ENCODE peak calls at places on chromosome 2, in four cellular contexts. M is IMR-90; E is NCI-H1436; L is activated CD4-positive, alpha-beta T cell treated with anti-CD3 and anti-CD28 coated beads, Interleukin-2, amount 10 ng/mL, durations not matched to agents 7 days and 5 days. A is an unnamed sample.

GRCh38 chr2:86046985-86047384 is 58.7 kb downstream of the POLR1A start:
- DNase-seq in M (peak), E (no peak), L (no peak), A (no peak)

GRCh38 chr2:179602452-179602851 is 259.0 kb downstream of the ZNF385B start:
- DNase-seq in M (peak), E (no peak), L (no peak), A (no peak)

GRCh38 chr2:86671304-86671981 is 47.8 kb upstream of the RNF103 start:
- DNase-seq in M (peak), E (no peak), L (no peak), A (no peak)

GRCh38 chr2:133456971-133457370 is 111.3 kb downstream of the NCKAP5 start:
- DNase-seq in M (no peak), E (no peak), L (no peak), A (no peak)

GRCh38 chr2:186588940-186589732 is 720 bp upstream of the ITGAV start:
- DNase-seq in M (no peak), E (no peak), L (no peak), A (no peak)

GRCh38 chr2:238231809-238232208 is 8.0 kb downstream of the HES6 start:
- DNase-seq in M (no peak), E (no peak), L (no peak), A (no peak)

GRCh38 chr2:96470089-96470488 is 35.1 kb downstream of the NEURL3 start:
- DNase-seq in M (no peak), E (no peak), L (no peak), A (no peak)

GRCh38 chr2:241799522-241800197 is 9.3 kb upstream of the NEU4 start:
- DNase-seq in M (no peak), E (no peak), L (no peak), A (peak)

GRCh38 chr2:43306197-43306596 is 79.8 kb upstream of the ZFP36L2 start:
- DNase-seq in M (no peak), E (no peak), L (no peak), A (no peak)

GRCh38 chr2:170462433-170463205 is 252.5 kb upstream of the SP5 start:
- DNase-seq in M (no peak), E (peak), L (no peak), A (no peak)

GRCh38 chr2:227861011-227861410 is 10.4 kb upstream of the DAW1 start:
- DNase-seq in M (no peak), E (no peak), L (no peak), A (no peak)

GRCh38 chr2:222322241-222322640 is 23.4 kb upstream of the PAX3 start:
- DNase-seq in M (no peak), E (no peak), L (no peak), A (no peak)

GRCh38 chr2:13597176-13597575 is 880.4 kb downstream of the TRIB2 start:
- DNase-seq in M (no peak), E (no peak), L (no peak), A (no peak)

GRCh38 chr2:45922577-45922988 is 271.1 kb downstream of the PRKCE start:
- DNase-seq in M (peak), E (peak), L (no peak), A (no peak)

GRCh38 chr2:28610583-28611201 is 114.8 kb downstream of the PLB1 start:
- DNase-seq in M (peak), E (no peak), L (no peak), A (no peak)

GRCh38 chr2:171330155-171330956 is 103.4 kb downstream of the METTL8 start:
- DNase-seq in M (no peak), E (no peak), L (no peak), A (no peak)

GRCh38 chr2:129135017-129135416 is 816.3 kb upstream of the HS6ST1 start:
- DNase-seq in M (no peak), E (no peak), L (no peak), A (no peak)

GRCh38 chr2:12424219-12424618 is 292.5 kb upstream of the TRIB2 start:
- DNase-seq in M (no peak), E (no peak), L (no peak), A (no peak)

GRCh38 chr2:85655961-85656403 is 12.0 kb downstream of the SFTPB start:
- DNase-seq in M (peak), E (no peak), L (no peak), A (no peak)

GRCh38 chr2:100940766-100941645 is 61.1 kb upstream of the RPL31 start:
- DNase-seq in M (no peak), E (no peak), L (peak), A (no peak)

GRCh38 chr2:241454837-241455485 is 53.4 kb downstream of the STK25 start:
- DNase-seq in M (no peak), E (no peak), L (no peak), A (no peak)

GRCh38 chr2:64748561-64748960 is 94.8 kb upstream of the SERTAD2 start:
- DNase-seq in M (no peak), E (no peak), L (no peak), A (no peak)

GRCh38 chr2:215136669-215137328 is 1.6 kb downstream of the ABCA12 start:
- DNase-seq in M (peak), E (no peak), L (no peak), A (no peak)

GRCh38 chr2:181779288-181779871 is 99.1 kb upstream of the NEUROD1 start:
- DNase-seq in M (no peak), E (no peak), L (no peak), A (no peak)

GRCh38 chr2:28168376-28168775 is 224.3 kb upstream of the FOSL2 start:
- DNase-seq in M (no peak), E (no peak), L (no peak), A (no peak)

GRCh38 chr2:14514001-14514400 is 118.5 kb upstream of the LRATD1 start:
- DNase-seq in M (no peak), E (no peak), L (no peak), A (no peak)

GRCh38 chr2:231399853-231400667 is 4.5 kb downstream of the B3GNT7 start:
- DNase-seq in M (no peak), E (no peak), L (no peak), A (no peak)

GRCh38 chr2:104420420-104420819 is 433.5 kb upstream of the POU3F3 start:
- DNase-seq in M (no peak), E (no peak), L (no peak), A (no peak)

GRCh38 chr2:71934595-71935263 is 212.9 kb downstream of the CYP26B1 start:
- DNase-seq in M (no peak), E (no peak), L (no peak), A (peak)

GRCh38 chr2:235666240-235666781 is 172.5 kb downstream of the AGAP1 start:
- DNase-seq in M (peak), E (peak), L (no peak), A (no peak)

GRCh38 chr2:17388790-17389189 is 129.4 kb downstream of the RAD51AP2 start:
- DNase-seq in M (no peak), E (no peak), L (no peak), A (no peak)

GRCh38 chr2:55014962-55015939 is 35.0 kb downstream of the RTN4 start:
- DNase-seq in M (peak), E (no peak), L (peak), A (peak)

GRCh38 chr2:238102865-238103264 is 2.7 kb downstream of the ESPNL start:
- DNase-seq in M (no peak), E (no peak), L (no peak), A (no peak)